ENCODE peak calls at places on chromosome 2, in five cellular contexts. One of them, this sample, is unnamed.

GRCh38 chr2:98498703-98499445 is 54.2 kb downstream of the INPP4A start:
- DNase-seq in left lung: no peak
- DNase-seq in omental fat pad: no peak
- DNase-seq in fibroblast of lung: no peak
- DNase-seq in fibroblast of mammary gland: no peak
- DNase-seq in this sample: no peak

GRCh38 chr2:224594840-224595239 is 9.7 kb upstream of the CUL3 start:
- DNase-seq in omental fat pad: no peak
- DNase-seq in fibroblast of mammary gland: no peak
- DNase-seq in fibroblast of lung: peak; percentile 11
- DNase-seq in left lung: no peak
- DNase-seq in this sample: no peak

GRCh38 chr2:239819091-239819973 is 205.8 kb downstream of the NDUFA10 start:
- DNase-seq in fibroblast of mammary gland: no peak
- DNase-seq in fibroblast of lung: no peak
- DNase-seq in left lung: no peak
- DNase-seq in omental fat pad: no peak
- DNase-seq in this sample: peak; percentile 34

GRCh38 chr2:150410809-150411208 is 76.7 kb downstream of the RND3 start:
- DNase-seq in omental fat pad: no peak
- DNase-seq in left lung: no peak
- DNase-seq in fibroblast of lung: peak; percentile 91
- DNase-seq in fibroblast of mammary gland: peak; percentile 6
- DNase-seq in this sample: no peak

GRCh38 chr2:152825834-152826233 is 107.4 kb downstream of the ARL6IP6 start:
- DNase-seq in fibroblast of lung: peak; percentile 87
- DNase-seq in omental fat pad: no peak
- DNase-seq in left lung: no peak
- DNase-seq in fibroblast of mammary gland: peak; percentile 13
- DNase-seq in this sample: no peak

GRCh38 chr2:222854773-222855700 is 5.8 kb upstream of the ACSL3 start:
- DNase-seq in omental fat pad: no peak
- DNase-seq in left lung: no peak
- DNase-seq in fibroblast of mammary gland: no peak
- DNase-seq in fibroblast of lung: no peak
- DNase-seq in this sample: no peak

GRCh38 chr2:132677661-132678060 is 7.7 kb upstream of the LYPD1 start:
- DNase-seq in left lung: no peak
- DNase-seq in omental fat pad: no peak
- DNase-seq in fibroblast of lung: peak; percentile 81
- DNase-seq in fibroblast of mammary gland: no peak
- DNase-seq in this sample: no peak

GRCh38 chr2:31334311-31335026 is 80.1 kb downstream of the XDH start:
- DNase-seq in fibroblast of mammary gland: peak; percentile 77
- DNase-seq in fibroblast of lung: peak; percentile 67
- DNase-seq in left lung: no peak
- DNase-seq in omental fat pad: no peak
- DNase-seq in this sample: no peak

GRCh38 chr2:73759904-73760303 is 20.0 kb downstream of the DUSP11 start:
- DNase-seq in omental fat pad: no peak
- DNase-seq in left lung: no peak
- DNase-seq in fibroblast of mammary gland: no peak
- DNase-seq in fibroblast of lung: peak; percentile 22
- DNase-seq in this sample: no peak

GRCh38 chr2:44938287-44939073 is 3.0 kb upstream of the SIX3 start:
- DNase-seq in omental fat pad: no peak
- DNase-seq in fibroblast of lung: no peak
- DNase-seq in left lung: no peak
- DNase-seq in fibroblast of mammary gland: no peak
- DNase-seq in this sample: no peak

GRCh38 chr2:150485114-150485870 is 2.2 kb downstream of the RND3 start:
- DNase-seq in left lung: peak; percentile 92
- DNase-seq in fibroblast of mammary gland: peak; percentile 65
- DNase-seq in omental fat pad: peak; percentile 42
- DNase-seq in fibroblast of lung: peak; percentile 73
- DNase-seq in this sample: peak; percentile 57

GRCh38 chr2:41836944-41837343 is 210.9 kb upstream of the PKDCC start:
- DNase-seq in fibroblast of mammary gland: peak; percentile 61
- DNase-seq in fibroblast of lung: peak; percentile 36
- DNase-seq in left lung: no peak
- DNase-seq in omental fat pad: no peak
- DNase-seq in this sample: peak; percentile 59

GRCh38 chr2:163878718-163879117 is 142.9 kb upstream of the FIGN start:
- DNase-seq in omental fat pad: no peak
- DNase-seq in fibroblast of lung: no peak
- DNase-seq in fibroblast of mammary gland: peak; percentile 45
- DNase-seq in left lung: no peak
- DNase-seq in this sample: no peak
- TF ChIP-seq CTCF in omental fat pad: no peak
- TF ChIP-seq CTCF in fibroblast of lung: peak; percentile 64
- TF ChIP-seq CTCF in fibroblast of mammary gland: peak; percentile 73
- TF ChIP-seq CTCF in left lung: no peak
- TF ChIP-seq CTCF in this sample: peak; percentile 59

GRCh38 chr2:20914771-20915170 is 91.9 kb upstream of the LDAH start:
- DNase-seq in fibroblast of mammary gland: no peak
- DNase-seq in omental fat pad: no peak
- DNase-seq in fibroblast of lung: no peak
- DNase-seq in left lung: no peak
- DNase-seq in this sample: no peak

GRCh38 chr2:20917724-20918572 is 95.0 kb upstream of the LDAH start:
- DNase-seq in left lung: no peak
- DNase-seq in omental fat pad: no peak
- DNase-seq in fibroblast of mammary gland: no peak
- DNase-seq in fibroblast of lung: peak; percentile 52
- DNase-seq in this sample: no peak

GRCh38 chr2:20917287-20917660 is 94.4 kb upstream of the LDAH start:
- DNase-seq in left lung: no peak
- DNase-seq in fibroblast of lung: no peak
- DNase-seq in fibroblast of mammary gland: no peak
- DNase-seq in omental fat pad: no peak
- DNase-seq in this sample: no peak

GRCh38 chr2:20915271-20915670 is 92.4 kb upstream of the LDAH start:
- DNase-seq in omental fat pad: no peak
- DNase-seq in fibroblast of lung: no peak
- DNase-seq in fibroblast of mammary gland: no peak
- DNase-seq in left lung: no peak
- DNase-seq in this sample: no peak

DNA sequence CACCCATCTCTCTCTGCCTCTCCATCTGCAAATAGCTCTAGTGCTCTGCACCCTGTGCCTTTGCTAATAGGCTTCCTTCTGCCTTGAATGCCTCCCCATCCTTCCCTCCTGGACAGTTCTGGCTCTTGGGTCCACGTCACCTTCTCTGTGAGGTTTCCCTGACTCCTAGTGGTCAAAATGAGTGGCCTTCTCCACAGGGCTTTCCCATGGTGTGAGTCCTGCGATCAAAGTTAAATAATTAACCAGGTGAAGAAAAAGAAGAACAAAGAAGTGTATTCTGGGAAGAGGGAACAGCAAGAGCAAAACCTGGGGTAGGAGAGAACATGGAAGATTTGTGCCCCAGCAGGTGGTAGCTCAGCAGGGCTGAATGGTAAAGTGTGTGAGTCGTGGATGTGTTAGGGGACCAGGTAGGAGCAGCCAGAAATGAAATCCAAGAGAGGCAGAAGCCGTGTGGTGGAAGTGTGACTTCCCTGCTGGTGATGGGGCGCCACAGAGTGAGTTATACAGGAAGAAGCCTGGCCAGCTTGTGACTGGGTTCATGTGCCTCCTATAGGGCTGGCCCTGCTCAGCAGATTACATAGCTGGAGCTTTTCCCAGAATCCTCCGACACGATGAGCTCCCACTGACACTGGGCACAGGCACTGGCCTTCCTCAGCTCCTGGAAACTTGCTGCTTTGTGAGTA is 93.8 kb upstream of the LDAH start:
- DNase-seq in fibroblast of lung: peak; percentile 15
- DNase-seq in left lung: no peak
- DNase-seq in fibroblast of mammary gland: peak; percentile 4
- DNase-seq in omental fat pad: no peak
- DNase-seq in this sample: no peak
- TF ChIP-seq CTCF in fibroblast of lung: peak; percentile 29
- TF ChIP-seq CTCF in left lung: no peak
- TF ChIP-seq CTCF in fibroblast of mammary gland: peak; percentile 15
- TF ChIP-seq CTCF in omental fat pad: no peak
- TF ChIP-seq CTCF in this sample: no peak

DNA sequence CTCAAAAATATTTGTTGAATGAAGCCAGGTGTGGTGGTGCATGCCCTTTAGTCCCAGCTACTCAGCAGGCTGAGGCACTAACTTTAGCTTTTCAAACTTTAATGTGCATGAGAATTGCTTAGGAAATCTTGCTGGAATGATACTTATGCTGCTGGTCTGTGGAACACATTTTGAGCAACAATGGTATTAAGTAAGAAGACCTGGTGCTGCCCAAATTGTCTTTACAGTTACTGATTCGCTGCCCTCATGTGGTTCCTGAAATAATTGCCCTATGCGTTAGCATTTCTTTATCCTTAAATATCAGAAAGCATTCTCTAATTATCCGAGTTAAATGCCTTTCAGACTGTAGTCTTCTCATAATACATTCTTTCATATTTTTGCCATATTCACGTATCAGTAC is 76.0 kb upstream of the SESTD1 start:
- DNase-seq in omental fat pad: no peak
- DNase-seq in fibroblast of lung: no peak
- DNase-seq in left lung: no peak
- DNase-seq in fibroblast of mammary gland: peak; percentile 67
- DNase-seq in this sample: no peak
- TF ChIP-seq CTCF in omental fat pad: no peak
- TF ChIP-seq CTCF in fibroblast of lung: peak; percentile 54
- TF ChIP-seq CTCF in left lung: peak; percentile 27
- TF ChIP-seq CTCF in fibroblast of mammary gland: peak; percentile 55
- TF ChIP-seq CTCF in this sample: no peak

GRCh38 chr2:200525882-200526651 is at the start of gene SGO2:
- DNase-seq in fibroblast of lung: peak; percentile 92
- DNase-seq in fibroblast of mammary gland: peak; percentile 91
- DNase-seq in omental fat pad: peak; percentile 81
- DNase-seq in left lung: peak; percentile 99
- DNase-seq in this sample: peak; percentile 91
- TF ChIP-seq CTCF in fibroblast of lung: no peak
- TF ChIP-seq CTCF in fibroblast of mammary gland: no peak
- TF ChIP-seq CTCF in omental fat pad: no peak
- TF ChIP-seq CTCF in left lung: no peak
- TF ChIP-seq CTCF in this sample: no peak

This sample was measured in mesothelial cell of epicardium.